ENCODE peak calls at places on chromosomes 7 and 10, in nine cellular contexts. One of them, this sample, is unnamed.

GRCh38 chr10:31142026-31142425 is 110.4 kb upstream of the ZNF438 start:
- DNase-seq in neural progenitor cell: no peak
- DNase-seq in NCI-H748 treated with DMSO at 0.1 percent for 48 hours: no peak
- DNase-seq in GDM1: no peak
- DNase-seq in NCI-H460: no peak
- DNase-seq in tibial artery: no peak
- DNase-seq in stimulated activated naive CD4-positive, alpha-beta T cell: no peak
- DNase-seq in ACHN: peak
- DNase-seq in NCI-H524: no peak
- DNase-seq in this sample: peak

GRCh38 chr7:73909051-73909941 is 48.3 kb downstream of the TMEM270 start:
- DNase-seq in tibial artery: no peak
- DNase-seq in NCI-H748 treated with DMSO at 0.1 percent for 48 hours: no peak
- DNase-seq in NCI-H524: no peak
- DNase-seq in stimulated activated naive CD4-positive, alpha-beta T cell: no peak
- DNase-seq in NCI-H460: no peak
- DNase-seq in neural progenitor cell: no peak
- DNase-seq in ACHN: no peak
- DNase-seq in GDM1: peak
- DNase-seq in this sample: no peak

GRCh38 chr10:128526793-128527375 is 400.7 kb upstream of the MKI67 start:
- DNase-seq in GDM1: no peak
- DNase-seq in NCI-H524: peak
- DNase-seq in tibial artery: no peak
- DNase-seq in ACHN: no peak
- DNase-seq in stimulated activated naive CD4-positive, alpha-beta T cell: no peak
- DNase-seq in NCI-H748 treated with DMSO at 0.1 percent for 48 hours: peak
- DNase-seq in neural progenitor cell: no peak
- DNase-seq in NCI-H460: no peak
- DNase-seq in this sample: no peak

GRCh38 chr7:28596245-28596935 is 184.1 kb downstream of the CREB5 start:
- DNase-seq in tibial artery: no peak
- DNase-seq in NCI-H460: no peak
- DNase-seq in ACHN: no peak
- DNase-seq in neural progenitor cell: no peak
- DNase-seq in GDM1: no peak
- DNase-seq in NCI-H524: no peak
- DNase-seq in NCI-H748 treated with DMSO at 0.1 percent for 48 hours: no peak
- DNase-seq in stimulated activated naive CD4-positive, alpha-beta T cell: no peak
- DNase-seq in this sample: no peak

GRCh38 chr10:94016727-94017714 is 23.3 kb downstream of the PLCE1 start:
- DNase-seq in NCI-H748 treated with DMSO at 0.1 percent for 48 hours: no peak
- DNase-seq in neural progenitor cell: no peak
- DNase-seq in ACHN: no peak
- DNase-seq in GDM1: no peak
- DNase-seq in NCI-H524: no peak
- DNase-seq in tibial artery: no peak
- DNase-seq in stimulated activated naive CD4-positive, alpha-beta T cell: no peak
- DNase-seq in NCI-H460: no peak
- DNase-seq in this sample: peak

GRCh38 chr10:22534849-22535604 is 179.4 kb downstream of the PIP4K2A start:
- DNase-seq in stimulated activated naive CD4-positive, alpha-beta T cell: no peak
- DNase-seq in tibial artery: no peak
- DNase-seq in GDM1: no peak
- DNase-seq in NCI-H460: no peak
- DNase-seq in ACHN: no peak
- DNase-seq in neural progenitor cell: no peak
- DNase-seq in NCI-H524: no peak
- DNase-seq in NCI-H748 treated with DMSO at 0.1 percent for 48 hours: no peak
- DNase-seq in this sample: peak

GRCh38 chr7:10815546-10815945 is 158.1 kb upstream of the PHF14 start:
- DNase-seq in NCI-H524: no peak
- DNase-seq in stimulated activated naive CD4-positive, alpha-beta T cell: no peak
- DNase-seq in tibial artery: no peak
- DNase-seq in GDM1: no peak
- DNase-seq in ACHN: no peak
- DNase-seq in neural progenitor cell: no peak
- DNase-seq in NCI-H460: no peak
- DNase-seq in NCI-H748 treated with DMSO at 0.1 percent for 48 hours: peak
- DNase-seq in this sample: no peak

GRCh38 chr7:47581821-47582747 is at the start of gene TNS3:
- DNase-seq in GDM1: peak
- DNase-seq in NCI-H748 treated with DMSO at 0.1 percent for 48 hours: no peak
- DNase-seq in neural progenitor cell: peak
- DNase-seq in tibial artery: peak
- DNase-seq in NCI-H524: no peak
- DNase-seq in stimulated activated naive CD4-positive, alpha-beta T cell: no peak
- DNase-seq in NCI-H460: no peak
- DNase-seq in ACHN: peak
- DNase-seq in this sample: peak

GRCh38 chr10:88379575-88379974 is 203.5 kb downstream of the RNLS start:
- DNase-seq in NCI-H460: no peak
- DNase-seq in neural progenitor cell: no peak
- DNase-seq in stimulated activated naive CD4-positive, alpha-beta T cell: no peak
- DNase-seq in GDM1: no peak
- DNase-seq in tibial artery: no peak
- DNase-seq in ACHN: peak
- DNase-seq in NCI-H748 treated with DMSO at 0.1 percent for 48 hours: no peak
- DNase-seq in NCI-H524: no peak
- DNase-seq in this sample: peak

GRCh38 chr7:103735377-103735776 is 254.1 kb downstream of the RELN start:
- DNase-seq in GDM1: no peak
- DNase-seq in stimulated activated naive CD4-positive, alpha-beta T cell: no peak
- DNase-seq in NCI-H748 treated with DMSO at 0.1 percent for 48 hours: no peak
- DNase-seq in neural progenitor cell: no peak
- DNase-seq in NCI-H524: no peak
- DNase-seq in ACHN: peak
- DNase-seq in NCI-H460: no peak
- DNase-seq in tibial artery: no peak
- DNase-seq in this sample: peak

GRCh38 chr10:132168571-132169030 is 18.1 kb upstream of the DPYSL4 start:
- DNase-seq in stimulated activated naive CD4-positive, alpha-beta T cell: no peak
- DNase-seq in GDM1: no peak
- DNase-seq in NCI-H460: no peak
- DNase-seq in NCI-H748 treated with DMSO at 0.1 percent for 48 hours: no peak
- DNase-seq in tibial artery: peak
- DNase-seq in ACHN: no peak
- DNase-seq in NCI-H524: no peak
- DNase-seq in neural progenitor cell: no peak
- DNase-seq in this sample: no peak

GRCh38 chr10:63922714-63923317 is 401.6 kb downstream of the REEP3 start:
- DNase-seq in NCI-H748 treated with DMSO at 0.1 percent for 48 hours: peak
- DNase-seq in GDM1: no peak
- DNase-seq in NCI-H524: no peak
- DNase-seq in NCI-H460: no peak
- DNase-seq in tibial artery: no peak
- DNase-seq in stimulated activated naive CD4-positive, alpha-beta T cell: no peak
- DNase-seq in ACHN: no peak
- DNase-seq in neural progenitor cell: peak
- DNase-seq in this sample: no peak